ENCODE peak calls at places on chromosomes 6 and 20, in eight cellular contexts. One of them, this sample, is unnamed.

GRCh38 chr6:103870970-103871369 is 988.7 kb downstream of the HACE1 start:
- DNase-seq in colonic mucosa: no peak
- DNase-seq in mammary epithelial cell: no peak
- DNase-seq in AG04450: no peak
- DNase-seq in tibial artery: no peak
- DNase-seq in prostate gland: no peak
- DNase-seq in fibroblast of pulmonary artery: peak
- DNase-seq in H9: no peak
- DNase-seq in this sample: no peak

GRCh38 chr6:166040292-166040691 is 127.4 kb downstream of the TBXT start:
- DNase-seq in colonic mucosa: no peak
- DNase-seq in mammary epithelial cell: no peak
- DNase-seq in AG04450: no peak
- DNase-seq in tibial artery: no peak
- DNase-seq in prostate gland: no peak
- DNase-seq in fibroblast of pulmonary artery: no peak
- DNase-seq in H9: no peak
- DNase-seq in this sample: no peak

GRCh38 chr6:164243949-164244348 is 829.4 kb downstream of the QKI start:
- DNase-seq in colonic mucosa: no peak
- DNase-seq in mammary epithelial cell: no peak
- DNase-seq in AG04450: no peak
- DNase-seq in tibial artery: no peak
- DNase-seq in prostate gland: no peak
- DNase-seq in fibroblast of pulmonary artery: no peak
- DNase-seq in H9: no peak
- DNase-seq in this sample: no peak

GRCh38 chr6:53543341-53544010 is 1.4 kb downstream of the GCLC start:
- DNase-seq in colonic mucosa: no peak
- DNase-seq in mammary epithelial cell: no peak
- DNase-seq in AG04450: peak
- DNase-seq in tibial artery: no peak
- DNase-seq in prostate gland: no peak
- DNase-seq in fibroblast of pulmonary artery: peak
- DNase-seq in H9: no peak
- DNase-seq in this sample: no peak

GRCh38 chr20:37513764-37514359 is 7.2 kb upstream of the NNAT start:
- DNase-seq in colonic mucosa: no peak
- DNase-seq in mammary epithelial cell: no peak
- DNase-seq in AG04450: no peak
- DNase-seq in tibial artery: no peak
- DNase-seq in prostate gland: no peak
- DNase-seq in fibroblast of pulmonary artery: no peak
- DNase-seq in H9: no peak
- DNase-seq in this sample: no peak

GRCh38 chr6:30062471-30063178 is 1.6 kb downstream of the POLR1H start:
- DNase-seq in colonic mucosa: no peak
- DNase-seq in mammary epithelial cell: no peak
- DNase-seq in AG04450: no peak
- DNase-seq in tibial artery: no peak
- DNase-seq in prostate gland: no peak
- DNase-seq in fibroblast of pulmonary artery: no peak
- DNase-seq in H9: no peak
- DNase-seq in this sample: no peak

GRCh38 chr6:82365011-82365751 is 1.6 kb downstream of the TPBG start:
- DNase-seq in colonic mucosa: peak
- DNase-seq in mammary epithelial cell: peak
- DNase-seq in AG04450: no peak
- DNase-seq in tibial artery: no peak
- DNase-seq in prostate gland: peak
- DNase-seq in fibroblast of pulmonary artery: peak
- DNase-seq in H9: peak
- DNase-seq in this sample: peak

GRCh38 chr6:117531346-117531745 is 48.9 kb downstream of the DCBLD1 start:
- DNase-seq in colonic mucosa: no peak
- DNase-seq in mammary epithelial cell: no peak
- DNase-seq in AG04450: no peak
- DNase-seq in tibial artery: peak
- DNase-seq in prostate gland: no peak
- DNase-seq in fibroblast of pulmonary artery: no peak
- DNase-seq in H9: no peak
- DNase-seq in this sample: no peak

GRCh38 chr6:143575840-143576498 is 64.4 kb upstream of the FUCA2 start:
- DNase-seq in colonic mucosa: no peak
- DNase-seq in mammary epithelial cell: no peak
- DNase-seq in AG04450: no peak
- DNase-seq in tibial artery: no peak
- DNase-seq in prostate gland: no peak
- DNase-seq in fibroblast of pulmonary artery: no peak
- DNase-seq in H9: no peak
- DNase-seq in this sample: no peak

GRCh38 chr6:114282268-114282667 is 60.6 kb downstream of the HS3ST5 start:
- DNase-seq in colonic mucosa: no peak
- DNase-seq in mammary epithelial cell: no peak
- DNase-seq in AG04450: no peak
- DNase-seq in tibial artery: no peak
- DNase-seq in prostate gland: no peak
- DNase-seq in fibroblast of pulmonary artery: no peak
- DNase-seq in H9: no peak
- DNase-seq in this sample: no peak

GRCh38 chr6:10205892-10206291 is 209.0 kb downstream of the TFAP2A start:
- DNase-seq in colonic mucosa: no peak
- DNase-seq in mammary epithelial cell: no peak
- DNase-seq in AG04450: no peak
- DNase-seq in tibial artery: no peak
- DNase-seq in prostate gland: no peak
- DNase-seq in fibroblast of pulmonary artery: no peak
- DNase-seq in H9: no peak
- DNase-seq in this sample: no peak

GRCh38 chr6:134247271-134247833 is 70.6 kb downstream of the SGK1 start:
- DNase-seq in colonic mucosa: no peak
- DNase-seq in mammary epithelial cell: peak
- DNase-seq in AG04450: no peak
- DNase-seq in tibial artery: no peak
- DNase-seq in prostate gland: no peak
- DNase-seq in fibroblast of pulmonary artery: no peak
- DNase-seq in H9: no peak
- DNase-seq in this sample: peak

GRCh38 chr6:132683543-132683942 is 24.6 kb upstream of the TAAR1 start:
- DNase-seq in colonic mucosa: no peak
- DNase-seq in mammary epithelial cell: peak
- DNase-seq in AG04450: no peak
- DNase-seq in tibial artery: no peak
- DNase-seq in prostate gland: no peak
- DNase-seq in fibroblast of pulmonary artery: peak
- DNase-seq in H9: no peak
- DNase-seq in this sample: no peak

GRCh38 chr6:25961619-25962367 is 809 bp upstream of the TRIM38 start:
- DNase-seq in colonic mucosa: no peak
- DNase-seq in mammary epithelial cell: no peak
- DNase-seq in AG04450: no peak
- DNase-seq in tibial artery: peak
- DNase-seq in prostate gland: no peak
- DNase-seq in fibroblast of pulmonary artery: no peak
- DNase-seq in H9: no peak
- DNase-seq in this sample: no peak
- TF ChIP-seq CTCF in colonic mucosa: no peak
- TF ChIP-seq CTCF in mammary epithelial cell: no peak
- TF ChIP-seq CTCF in AG04450: no peak
- TF ChIP-seq CTCF in tibial artery: no peak
- TF ChIP-seq CTCF in prostate gland: no peak
- TF ChIP-seq CTCF in fibroblast of pulmonary artery: peak
- TF ChIP-seq CTCF in H9: no peak
- TF ChIP-seq CTCF in this sample: no peak

DNA sequence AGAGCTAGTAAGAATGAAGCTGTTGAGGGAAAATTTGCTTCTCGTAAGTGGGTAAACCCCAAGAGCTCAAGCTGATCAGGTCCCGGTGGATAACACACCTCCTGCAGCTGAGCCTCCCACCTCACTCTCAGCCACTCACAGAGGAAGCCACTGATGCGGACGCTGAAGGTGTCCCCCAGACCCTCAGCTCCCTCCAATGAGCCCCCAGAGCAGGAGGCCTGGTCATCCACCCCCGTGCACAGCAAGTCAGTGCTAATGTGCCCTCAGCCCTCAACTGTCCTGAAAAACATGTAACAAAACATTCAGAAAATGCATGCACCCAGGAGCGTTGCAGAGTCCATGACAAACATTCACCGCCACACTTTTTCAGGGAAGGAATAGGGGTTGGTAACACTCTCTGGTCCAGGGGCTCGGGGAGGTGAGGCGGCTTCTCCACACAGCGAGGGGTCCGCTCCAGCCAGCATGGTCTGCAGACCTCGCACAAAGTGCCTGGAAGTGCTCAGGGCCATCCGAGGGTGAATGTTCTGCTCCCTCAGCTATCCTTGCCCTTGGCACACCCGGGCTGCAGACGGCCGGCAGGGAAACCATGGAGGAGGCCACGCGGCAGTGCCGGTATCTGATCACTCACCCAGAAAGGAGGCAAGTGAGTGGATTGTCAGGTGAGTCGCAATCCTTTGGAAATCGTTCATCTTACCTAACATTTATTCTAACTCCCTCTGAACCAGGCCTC is 62.1 kb downstream of the DLL1 start:
- DNase-seq in colonic mucosa: no peak
- DNase-seq in mammary epithelial cell: no peak
- DNase-seq in AG04450: no peak
- DNase-seq in tibial artery: no peak
- DNase-seq in prostate gland: no peak
- DNase-seq in fibroblast of pulmonary artery: no peak
- DNase-seq in H9: no peak
- DNase-seq in this sample: no peak
- TF ChIP-seq CTCF in colonic mucosa: no peak
- TF ChIP-seq CTCF in mammary epithelial cell: no peak
- TF ChIP-seq CTCF in AG04450: no peak
- TF ChIP-seq CTCF in tibial artery: no peak
- TF ChIP-seq CTCF in prostate gland: no peak
- TF ChIP-seq CTCF in fibroblast of pulmonary artery: no peak
- TF ChIP-seq CTCF in H9: no peak
- TF ChIP-seq CTCF in this sample: no peak

GRCh38 chr20:12028771-12029170 is 111.1 kb downstream of the BTBD3 start:
- DNase-seq in colonic mucosa: no peak
- DNase-seq in mammary epithelial cell: no peak
- DNase-seq in AG04450: no peak
- DNase-seq in tibial artery: no peak
- DNase-seq in prostate gland: no peak
- DNase-seq in fibroblast of pulmonary artery: no peak
- DNase-seq in H9: no peak
- DNase-seq in this sample: no peak
- TF ChIP-seq CTCF in colonic mucosa: no peak
- TF ChIP-seq CTCF in mammary epithelial cell: no peak
- TF ChIP-seq CTCF in AG04450: no peak
- TF ChIP-seq CTCF in tibial artery: no peak
- TF ChIP-seq CTCF in prostate gland: no peak
- TF ChIP-seq CTCF in fibroblast of pulmonary artery: no peak
- TF ChIP-seq CTCF in H9: no peak
- TF ChIP-seq CTCF in this sample: no peak

DNA sequence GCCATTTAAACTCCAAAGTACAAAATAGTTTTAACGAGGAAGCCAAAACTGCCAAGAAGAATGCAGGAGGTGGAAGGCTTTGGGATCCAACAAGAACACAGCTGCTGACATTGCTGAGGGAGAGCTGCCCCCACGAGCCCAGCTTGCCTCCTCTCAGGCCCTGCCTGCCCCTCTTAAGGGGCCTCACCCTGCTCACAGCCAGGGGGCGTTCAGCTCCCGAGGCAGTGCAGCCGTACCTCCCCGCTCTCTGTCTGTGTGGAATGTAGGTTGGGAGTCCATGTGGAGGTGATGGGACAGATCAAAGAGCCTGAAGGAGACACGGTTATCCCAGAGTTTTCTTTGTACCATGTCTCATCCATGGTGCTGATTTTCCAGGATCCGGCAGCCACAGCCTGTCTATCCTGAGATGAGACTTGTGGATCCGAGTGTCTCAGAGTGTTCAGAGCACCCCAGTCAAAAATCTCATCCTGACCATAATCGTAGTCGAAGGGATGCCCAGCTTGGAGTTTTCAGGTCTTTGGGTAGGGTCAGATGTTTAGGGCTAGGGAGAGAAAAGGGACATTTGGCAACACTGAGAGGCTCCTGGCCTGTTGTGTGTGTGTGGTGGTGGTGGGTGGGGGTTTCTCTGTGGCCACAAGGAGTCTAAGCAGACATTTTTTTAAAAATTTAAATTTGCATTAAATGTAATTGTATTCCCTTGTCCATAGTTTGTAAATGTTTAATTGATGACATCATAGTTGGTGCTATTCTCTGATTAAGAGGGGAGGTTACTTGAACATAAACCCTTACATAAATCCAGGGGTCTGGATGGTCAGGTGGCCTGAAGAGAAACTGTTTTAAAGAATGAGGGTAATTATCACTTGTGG is 111.4 kb upstream of the CLDN20 start:
- DNase-seq in colonic mucosa: no peak
- DNase-seq in mammary epithelial cell: no peak
- DNase-seq in AG04450: no peak
- DNase-seq in tibial artery: no peak
- DNase-seq in prostate gland: no peak
- DNase-seq in fibroblast of pulmonary artery: no peak
- DNase-seq in H9: peak
- DNase-seq in this sample: no peak
- TF ChIP-seq CTCF in colonic mucosa: no peak
- TF ChIP-seq CTCF in mammary epithelial cell: no peak
- TF ChIP-seq CTCF in AG04450: peak
- TF ChIP-seq CTCF in tibial artery: no peak
- TF ChIP-seq CTCF in prostate gland: no peak
- TF ChIP-seq CTCF in fibroblast of pulmonary artery: peak
- TF ChIP-seq CTCF in H9: peak
- TF ChIP-seq CTCF in this sample: no peak

DNA sequence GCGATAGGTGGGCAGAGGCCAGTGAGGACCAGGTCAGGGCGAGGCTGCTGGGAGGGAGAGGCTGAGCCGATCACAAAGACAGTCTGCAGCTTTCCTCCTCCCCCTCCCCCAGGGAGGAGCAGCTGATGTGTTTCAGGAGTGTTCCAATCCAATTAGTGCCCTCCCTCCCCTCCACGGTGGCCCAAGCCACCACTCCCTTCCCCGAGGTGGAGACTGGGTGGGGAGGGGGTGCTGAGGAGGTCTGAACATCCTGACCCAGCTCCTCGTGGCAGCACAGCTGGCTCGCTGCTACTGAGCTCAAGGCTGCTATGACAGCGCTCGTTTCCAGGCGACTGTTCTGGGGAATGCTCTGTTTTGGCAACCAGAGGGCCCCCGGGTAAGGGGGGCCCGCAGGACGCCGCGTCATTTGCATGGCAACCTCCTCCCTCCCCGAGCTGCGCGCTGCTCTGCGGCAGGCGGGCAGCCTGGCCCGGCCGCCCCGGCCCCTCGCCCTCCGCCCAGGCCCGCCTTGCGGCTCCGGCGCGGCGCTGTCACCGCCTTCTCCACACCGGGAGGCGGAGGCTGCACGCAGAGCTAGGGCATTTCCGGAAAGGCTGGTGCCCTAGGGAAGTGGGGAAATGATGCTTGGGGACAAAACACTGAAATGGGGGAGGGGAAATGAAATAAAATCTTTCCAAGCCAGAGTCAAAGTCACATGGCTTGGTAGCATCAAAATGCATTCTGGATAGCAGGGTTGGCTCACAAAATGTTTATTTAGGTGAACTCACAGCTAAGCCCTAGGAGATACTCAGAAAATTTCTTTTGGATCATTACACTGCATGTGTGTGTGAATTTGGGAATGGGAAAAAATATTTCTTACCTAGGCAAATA is 67.4 kb upstream of the PIM1 start:
- DNase-seq in colonic mucosa: peak
- DNase-seq in mammary epithelial cell: peak
- DNase-seq in AG04450: no peak
- DNase-seq in tibial artery: peak
- DNase-seq in prostate gland: peak
- DNase-seq in fibroblast of pulmonary artery: peak
- DNase-seq in H9: peak
- DNase-seq in this sample: peak
- TF ChIP-seq CTCF in colonic mucosa: no peak
- TF ChIP-seq CTCF in mammary epithelial cell: no peak
- TF ChIP-seq CTCF in AG04450: no peak
- TF ChIP-seq CTCF in tibial artery: no peak
- TF ChIP-seq CTCF in prostate gland: no peak
- TF ChIP-seq CTCF in fibroblast of pulmonary artery: no peak
- TF ChIP-seq CTCF in H9: no peak
- TF ChIP-seq CTCF in this sample: no peak

This sample was measured in GM13976.